ENCODE peak calls at places on chromosomes 1 and 21, in six cellular contexts. One of them, this sample, is unnamed.

GRCh38 chr1:157993179-157994080 is at the start of gene KIRREL1:
- DNase-seq in IMR-90: peak; percentile 65
- DNase-seq in colonic mucosa: peak; percentile 48
- DNase-seq in body of pancreas: peak; percentile 30
- DNase-seq in CD8-positive, alpha-beta T cell: no peak
- DNase-seq in cardiac muscle cell: peak; percentile 72
- DNase-seq in this sample: no peak

GRCh38 chr1:11527541-11528452 is 48.8 kb downstream of the DISP3 start:
- DNase-seq in CD8-positive, alpha-beta T cell: no peak
- DNase-seq in cardiac muscle cell: no peak
- DNase-seq in body of pancreas: no peak
- DNase-seq in IMR-90: no peak
- DNase-seq in colonic mucosa: no peak
- DNase-seq in this sample: no peak

GRCh38 chr1:2127181-2128145 is 67.1 kb downstream of the FAAP20 start:
- DNase-seq in IMR-90: no peak
- DNase-seq in CD8-positive, alpha-beta T cell: no peak
- DNase-seq in colonic mucosa: no peak
- DNase-seq in cardiac muscle cell: no peak
- DNase-seq in body of pancreas: no peak
- DNase-seq in this sample: peak; percentile 49

GRCh38 chr1:170692866-170693575 is 29.1 kb downstream of the PRRX1 start:
- DNase-seq in body of pancreas: no peak
- DNase-seq in IMR-90: peak; percentile 91
- DNase-seq in cardiac muscle cell: no peak
- DNase-seq in colonic mucosa: no peak
- DNase-seq in CD8-positive, alpha-beta T cell: no peak
- DNase-seq in this sample: no peak

GRCh38 chr1:66533804-66534745 is at the start of gene SGIP1:
- DNase-seq in cardiac muscle cell: peak; percentile 67
- DNase-seq in colonic mucosa: peak; percentile 37
- DNase-seq in body of pancreas: peak; percentile 19
- DNase-seq in CD8-positive, alpha-beta T cell: no peak
- DNase-seq in IMR-90: peak; percentile 88
- DNase-seq in this sample: peak; percentile 50

GRCh38 chr1:88149686-88150085 is 534.4 kb upstream of the PKN2 start:
- DNase-seq in colonic mucosa: no peak
- DNase-seq in body of pancreas: no peak
- DNase-seq in IMR-90: no peak
- DNase-seq in CD8-positive, alpha-beta T cell: no peak
- DNase-seq in cardiac muscle cell: no peak
- DNase-seq in this sample: no peak

GRCh38 chr1:42963378-42964005 is 4.8 kb upstream of the SLC2A1 start:
- DNase-seq in body of pancreas: no peak
- DNase-seq in cardiac muscle cell: no peak
- DNase-seq in CD8-positive, alpha-beta T cell: no peak
- DNase-seq in IMR-90: peak; percentile 97
- DNase-seq in colonic mucosa: no peak
- DNase-seq in this sample: no peak

GRCh38 chr1:110210604-110211502 is 739 bp downstream of the KCNC4 start:
- DNase-seq in cardiac muscle cell: peak; percentile 62
- DNase-seq in IMR-90: no peak
- DNase-seq in CD8-positive, alpha-beta T cell: peak; percentile 52
- DNase-seq in colonic mucosa: peak; percentile 71
- DNase-seq in body of pancreas: peak; percentile 60
- DNase-seq in this sample: peak; percentile 56

GRCh38 chr1:19009882-19010321 is 53.4 kb upstream of the IFFO2 start:
- DNase-seq in IMR-90: peak; percentile 93
- DNase-seq in body of pancreas: peak; percentile 65
- DNase-seq in cardiac muscle cell: no peak
- DNase-seq in colonic mucosa: no peak
- DNase-seq in CD8-positive, alpha-beta T cell: no peak
- DNase-seq in this sample: no peak

GRCh38 chr1:223713546-223714420 is 1.4 kb downstream of the CAPN2 start:
- DNase-seq in IMR-90: peak; percentile 26
- DNase-seq in body of pancreas: no peak
- DNase-seq in cardiac muscle cell: no peak
- DNase-seq in colonic mucosa: peak; percentile 70
- DNase-seq in CD8-positive, alpha-beta T cell: peak; percentile 20
- DNase-seq in this sample: no peak

GRCh38 chr1:52911541-52911940 is 10.0 kb downstream of the ECHDC2 start:
- DNase-seq in cardiac muscle cell: no peak
- DNase-seq in colonic mucosa: no peak
- DNase-seq in body of pancreas: no peak
- DNase-seq in CD8-positive, alpha-beta T cell: no peak
- DNase-seq in IMR-90: no peak
- DNase-seq in this sample: no peak

GRCh38 chr1:237199026-237199425 is 157.0 kb downstream of the RYR2 start:
- DNase-seq in body of pancreas: no peak
- DNase-seq in IMR-90: no peak
- DNase-seq in CD8-positive, alpha-beta T cell: no peak
- DNase-seq in colonic mucosa: no peak
- DNase-seq in cardiac muscle cell: no peak
- DNase-seq in this sample: no peak

GRCh38 chr1:214700381-214700780 is 97.4 kb downstream of the CENPF start:
- DNase-seq in CD8-positive, alpha-beta T cell: no peak
- DNase-seq in body of pancreas: no peak
- DNase-seq in colonic mucosa: no peak
- DNase-seq in cardiac muscle cell: peak; percentile 44
- DNase-seq in IMR-90: no peak
- DNase-seq in this sample: no peak

GRCh38 chr1:64474639-64475038 is 4.7 kb downstream of the CACHD1 start:
- DNase-seq in CD8-positive, alpha-beta T cell: no peak
- DNase-seq in body of pancreas: peak; percentile 84
- DNase-seq in cardiac muscle cell: no peak
- DNase-seq in colonic mucosa: peak; percentile 72
- DNase-seq in IMR-90: no peak
- DNase-seq in this sample: peak; percentile 40

GRCh38 chr1:246069581-246069980 is 437.5 kb downstream of the SMYD3 start:
- DNase-seq in colonic mucosa: no peak
- DNase-seq in cardiac muscle cell: no peak
- DNase-seq in body of pancreas: no peak
- DNase-seq in CD8-positive, alpha-beta T cell: no peak
- DNase-seq in IMR-90: no peak
- DNase-seq in this sample: no peak

GRCh38 chr21:36910581-36911307 is 55.7 kb downstream of the HLCS start:
- DNase-seq in colonic mucosa: no peak
- DNase-seq in CD8-positive, alpha-beta T cell: no peak
- DNase-seq in IMR-90: peak; percentile 81
- DNase-seq in cardiac muscle cell: no peak
- DNase-seq in body of pancreas: no peak
- DNase-seq in this sample: no peak

GRCh38 chr1:168360622-168361021 is 79.9 kb downstream of the TBX19 start:
- DNase-seq in IMR-90: no peak
- DNase-seq in colonic mucosa: no peak
- DNase-seq in CD8-positive, alpha-beta T cell: no peak
- DNase-seq in cardiac muscle cell: no peak
- DNase-seq in body of pancreas: no peak
- DNase-seq in this sample: no peak

GRCh38 chr1:111882986-111883560 is 106.4 kb downstream of the KCND3 start:
- DNase-seq in IMR-90: peak; percentile 7
- DNase-seq in cardiac muscle cell: no peak
- DNase-seq in body of pancreas: no peak
- DNase-seq in colonic mucosa: no peak
- DNase-seq in CD8-positive, alpha-beta T cell: no peak
- DNase-seq in this sample: no peak

GRCh38 chr1:219312967-219313366 is 139.3 kb downstream of the LYPLAL1 start:
- DNase-seq in IMR-90: peak; percentile 92
- DNase-seq in colonic mucosa: no peak
- DNase-seq in cardiac muscle cell: no peak
- DNase-seq in CD8-positive, alpha-beta T cell: no peak
- DNase-seq in body of pancreas: no peak
- DNase-seq in this sample: no peak

GRCh38 chr1:152143147-152143845 is 15.7 kb downstream of the RPTN start:
- DNase-seq in colonic mucosa: no peak
- DNase-seq in IMR-90: no peak
- DNase-seq in CD8-positive, alpha-beta T cell: no peak
- DNase-seq in body of pancreas: no peak
- DNase-seq in cardiac muscle cell: no peak
- DNase-seq in this sample: no peak

GRCh38 chr1:31957701-31958674 is 19.8 kb upstream of the PTP4A2 start:
- DNase-seq in IMR-90: no peak
- DNase-seq in CD8-positive, alpha-beta T cell: peak; percentile 33
- DNase-seq in body of pancreas: peak; percentile 63
- DNase-seq in cardiac muscle cell: peak; percentile 34
- DNase-seq in colonic mucosa: no peak
- DNase-seq in this sample: no peak

GRCh38 chr1:147608601-147609000 is 61.7 kb downstream of the ACP6 start:
- DNase-seq in colonic mucosa: no peak
- DNase-seq in body of pancreas: no peak
- DNase-seq in IMR-90: no peak
- DNase-seq in cardiac muscle cell: no peak
- DNase-seq in CD8-positive, alpha-beta T cell: no peak
- DNase-seq in this sample: no peak

GRCh38 chr1:41738475-41738874 is 180.2 kb downstream of the HIVEP3 start:
- DNase-seq in CD8-positive, alpha-beta T cell: no peak
- DNase-seq in colonic mucosa: no peak
- DNase-seq in IMR-90: peak; percentile 54
- DNase-seq in cardiac muscle cell: no peak
- DNase-seq in body of pancreas: no peak
- DNase-seq in this sample: no peak

GRCh38 chr1:229572286-229572685 is 13.8 kb upstream of the ABCB10 start:
- DNase-seq in cardiac muscle cell: no peak
- DNase-seq in CD8-positive, alpha-beta T cell: no peak
- DNase-seq in IMR-90: no peak
- DNase-seq in body of pancreas: no peak
- DNase-seq in colonic mucosa: no peak
- DNase-seq in this sample: no peak

GRCh38 chr1:241357366-241358305 is 631 bp upstream of the RGS7 start:
- DNase-seq in colonic mucosa: no peak
- DNase-seq in body of pancreas: no peak
- DNase-seq in cardiac muscle cell: peak; percentile 2
- DNase-seq in CD8-positive, alpha-beta T cell: no peak
- DNase-seq in IMR-90: no peak
- DNase-seq in this sample: no peak

GRCh38 chr1:118486213-118486612 is 301.2 kb upstream of the SPAG17 start:
- DNase-seq in IMR-90: no peak
- DNase-seq in CD8-positive, alpha-beta T cell: no peak
- DNase-seq in colonic mucosa: no peak
- DNase-seq in cardiac muscle cell: no peak
- DNase-seq in body of pancreas: no peak
- DNase-seq in this sample: no peak

GRCh38 chr1:91803133-91803532 is 82.8 kb downstream of the TGFBR3 start:
- DNase-seq in cardiac muscle cell: no peak
- DNase-seq in body of pancreas: no peak
- DNase-seq in CD8-positive, alpha-beta T cell: no peak
- DNase-seq in IMR-90: no peak
- DNase-seq in colonic mucosa: no peak
- DNase-seq in this sample: no peak

DNA sequence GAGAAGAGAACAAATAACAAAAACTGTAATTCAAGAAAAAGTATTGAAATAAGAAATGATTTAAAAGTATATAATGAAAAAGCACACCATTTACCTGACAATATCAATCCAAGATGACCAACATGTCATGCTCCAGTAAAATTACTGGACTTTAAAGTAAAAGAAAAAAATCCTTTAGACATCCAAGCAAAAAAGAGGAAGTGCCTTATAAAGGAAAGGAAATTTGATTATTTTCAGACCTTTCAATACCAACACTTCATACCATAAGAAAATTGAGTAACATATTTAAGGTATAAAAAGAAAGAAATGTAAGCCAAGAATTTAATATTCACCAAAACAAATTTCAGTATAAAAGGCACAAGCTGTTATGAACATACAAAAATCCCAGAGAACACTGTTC is 46.2 kb upstream of the SSX2IP start:
- DNase-seq in CD8-positive, alpha-beta T cell: no peak
- DNase-seq in IMR-90: no peak
- DNase-seq in colonic mucosa: no peak
- DNase-seq in body of pancreas: no peak
- DNase-seq in cardiac muscle cell: no peak
- DNase-seq in this sample: no peak
- H3K36me3 ChIP-seq in CD8-positive, alpha-beta T cell: no peaks in the 10 kb centered on the region
- H3K36me3 ChIP-seq in IMR-90: no peaks in the 10 kb centered on the region
- H3K36me3 ChIP-seq in colonic mucosa: no peaks in the 10 kb centered on the region
- H3K36me3 ChIP-seq in body of pancreas: no peaks in the 10 kb centered on the region
- H3K36me3 ChIP-seq in cardiac muscle cell: no peaks in the 10 kb centered on the region
- H3K36me3 ChIP-seq in this sample: no peaks in the 10 kb centered on the region

DNA sequence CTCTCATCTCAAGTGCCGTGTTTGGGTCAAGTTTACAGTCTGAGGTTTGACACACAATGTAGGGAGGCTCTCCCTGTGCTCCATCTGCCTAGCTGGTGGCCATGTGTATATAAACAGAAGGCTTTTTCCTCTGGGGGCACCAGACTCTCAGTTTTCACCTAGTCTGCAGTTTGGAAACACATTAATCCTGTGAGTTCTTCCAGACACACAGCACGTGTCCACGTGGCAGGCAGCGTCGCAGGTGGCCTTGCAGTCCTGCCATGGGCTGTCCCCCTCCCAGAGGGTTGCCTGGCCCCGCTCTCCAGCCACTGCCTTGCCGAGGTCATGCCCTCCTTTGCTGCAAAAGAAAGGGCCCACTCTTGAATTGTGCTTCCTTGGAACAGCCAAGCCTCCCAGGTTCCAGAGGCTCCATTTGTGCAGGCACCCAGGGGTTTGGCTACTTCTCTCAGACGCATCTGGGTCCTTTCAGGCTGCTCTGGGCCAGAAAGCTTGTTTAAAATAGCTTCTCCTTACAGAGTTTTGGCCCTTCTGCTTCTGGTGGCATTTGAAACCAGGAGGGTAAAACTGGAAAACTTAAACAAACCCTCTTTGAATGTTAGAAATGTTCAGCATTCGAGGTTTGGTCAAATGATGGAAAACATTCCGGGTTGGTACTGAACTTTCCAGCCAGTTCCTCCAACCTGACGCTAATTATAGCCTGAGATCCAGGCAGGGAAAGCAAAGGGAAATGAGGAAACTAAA is 4.4 kb upstream of the RUNX1 start:
- DNase-seq in body of pancreas: no peak
- DNase-seq in colonic mucosa: no peak
- DNase-seq in IMR-90: no peak
- DNase-seq in CD8-positive, alpha-beta T cell: no peak
- DNase-seq in cardiac muscle cell: peak; percentile 14
- DNase-seq in this sample: no peak
- TF ChIP-seq CTCF in body of pancreas: no peak
- TF ChIP-seq CTCF in colonic mucosa: no peak
- TF ChIP-seq CTCF in IMR-90: no peak
- TF ChIP-seq CTCF in CD8-positive, alpha-beta T cell: no peak
- TF ChIP-seq CTCF in cardiac muscle cell: peak; percentile 12
- TF ChIP-seq CTCF in this sample: no peak

GRCh38 chr1:198166900-198167299 is 10.1 kb downstream of the NEK7 start:
- DNase-seq in cardiac muscle cell: peak; percentile 28
- DNase-seq in CD8-positive, alpha-beta T cell: no peak
- DNase-seq in body of pancreas: no peak
- DNase-seq in IMR-90: no peak
- DNase-seq in colonic mucosa: no peak
- DNase-seq in this sample: no peak
- H3K4me3 ChIP-seq in cardiac muscle cell: no peak overlapping the region
- H3K4me3 ChIP-seq in CD8-positive, alpha-beta T cell: peak overlapping the region; percentile 34
- H3K4me3 ChIP-seq in body of pancreas: no peak overlapping the region
- H3K4me3 ChIP-seq in IMR-90: no peak overlapping the region
- H3K4me3 ChIP-seq in colonic mucosa: no peak overlapping the region
- H3K4me3 ChIP-seq in this sample: no peak overlapping the region

DNA sequence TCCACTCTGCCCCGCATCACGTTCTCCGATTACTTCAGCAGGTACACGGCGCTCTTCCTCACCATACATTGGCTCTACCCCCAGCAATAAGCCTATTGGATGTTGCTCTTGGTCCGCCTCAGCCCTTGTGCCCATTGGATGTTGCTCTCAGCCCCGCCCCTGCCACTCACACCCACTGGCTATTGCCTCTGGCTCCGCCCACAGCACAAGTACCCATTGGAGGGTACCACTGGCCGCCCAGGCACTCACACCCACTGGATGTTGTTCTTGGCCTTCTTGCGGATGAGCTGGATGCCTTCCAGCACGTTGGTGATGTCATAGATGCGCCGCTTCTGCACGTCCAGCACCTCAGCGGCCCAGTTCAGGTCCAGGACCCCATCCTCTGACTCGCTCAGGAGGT is 9.4 kb downstream of the E2F2 start:
- DNase-seq in colonic mucosa: no peak
- DNase-seq in CD8-positive, alpha-beta T cell: no peak
- DNase-seq in body of pancreas: no peak
- DNase-seq in cardiac muscle cell: no peak
- DNase-seq in IMR-90: no peak
- DNase-seq in this sample: no peak
- H3K36me3 ChIP-seq in colonic mucosa: no peaks in the 10 kb centered on the region
- H3K36me3 ChIP-seq in CD8-positive, alpha-beta T cell: no peaks in the 10 kb centered on the region
- H3K36me3 ChIP-seq in body of pancreas: no peaks in the 10 kb centered on the region
- H3K36me3 ChIP-seq in cardiac muscle cell: no peaks in the 10 kb centered on the region
- H3K36me3 ChIP-seq in IMR-90: no peaks in the 10 kb centered on the region
- H3K36me3 ChIP-seq in this sample: no peaks in the 10 kb centered on the region